ENCODE peak calls at places on chromosome 21, in six cellular contexts. K is body of pancreas; Z is fibroblast of pulmonary artery; B is RWPE1; T is activated naive CD4-positive, alpha-beta T cell; S is Right ventricle myocardium inferior. Q is an unnamed sample.

GRCh38 chr21:23694396-23694795 is 1912.9 kb downstream of the MRPL39 start:
- DNase-seq in K (no peak), B (no peak), S (no peak), Z (no peak), T (no peak), Q (no peak)

GRCh38 chr21:31397939-31398338 is 53.9 kb upstream of the TIAM1 start:
- DNase-seq in K (no peak), T (no peak), S (no peak), B (no peak), Z (no peak), Q (no peak)

GRCh38 chr21:29499734-29500343 is 201.1 kb downstream of the BACH1 start:
- DNase-seq in K (peak; percentile 23), T (no peak), S (no peak), Z (peak; percentile 33), B (peak; percentile 46), Q (no peak)

GRCh38 chr21:40115775-40116174 is 248.5 kb downstream of the PCP4 start:
- DNase-seq in T (no peak), B (no peak), K (no peak), S (no peak), Z (no peak), Q (no peak)

GRCh38 chr21:42739061-42739931 is 85.9 kb downstream of the PDE9A start:
- DNase-seq in S (no peak), B (no peak), Z (no peak), K (no peak), T (no peak), Q (no peak)

GRCh38 chr21:8993284-8993942 is 1528.0 kb upstream of the TPTE start:
- DNase-seq in S (no peak), T (no peak), B (no peak), K (no peak), Z (no peak), Q (no peak)

GRCh38 chr21:36478207-36478701 is 1.7 kb downstream of the CLDN14 start:
- DNase-seq in T (no peak), K (no peak), B (peak; percentile 82), S (no peak), Z (peak; percentile 80), Q (peak; percentile 81)

GRCh38 chr21:31107871-31108270 is 69.6 kb upstream of the KRTAP19-8 start:
- DNase-seq in Z (no peak), S (no peak), T (no peak), K (no peak), B (no peak), Q (no peak)

GRCh38 chr21:34022557-34023335 is 50.6 kb upstream of the MRPS6 start:
- DNase-seq in B (no peak), Z (no peak), S (no peak), T (no peak), K (no peak), Q (no peak)

GRCh38 chr21:42013901-42014300 is 3.7 kb upstream of the ZBTB21 start:
- DNase-seq in B (no peak), S (no peak), K (no peak), Z (no peak), T (no peak), Q (no peak)

GRCh38 chr21:44892536-44893277 is 19.2 kb upstream of the PTTG1IP start:
- DNase-seq in B (no peak), S (peak; percentile 90), Z (peak; percentile 55), T (peak; percentile 48), K (peak; percentile 75), Q (no peak)

GRCh38 chr21:27756191-27756590 is 789.3 kb upstream of the ADAMTS5 start:
- DNase-seq in T (no peak), B (no peak), K (no peak), S (no peak), Z (no peak), Q (no peak)

Q was measured in kidney epithelial cell.